ENCODE peak calls at places on chromosomes 16 and 17, in six cellular contexts. L is esophagus squamous epithelium; Y is A549; M is prostate gland; U is NCI-H345; I is activated CD4-positive, alpha-beta T cell treated with anti-CD3 and anti-CD28 coated beads, Interleukin-2, amount 50 U/mL, for 48 hours. S is an unnamed sample.

GRCh38 chr17:78798695-78799559 is 16.9 kb upstream of the CYTH1 start:
- DNase-seq in M (peak; percentile 32), I (no peak), L (no peak), Y (no peak), U (peak; percentile 31), S (peak; percentile 40)

GRCh38 chr16:56343661-56344517 is 81.5 kb downstream of the AMFR start:
- DNase-seq in U (no peak), M (no peak), Y (no peak), I (no peak), L (no peak), S (peak; percentile 10)

GRCh38 chr16:75415169-75415908 is 18.0 kb downstream of the CFDP1 start:
- DNase-seq in U (no peak), L (no peak), M (no peak), I (no peak), Y (no peak), S (no peak)

GRCh38 chr17:46915596-46915995 is 7.4 kb upstream of the GOSR2 start:
- DNase-seq in L (no peak), I (no peak), Y (no peak), M (no peak), U (no peak), S (no peak)

GRCh38 chr17:50440172-50440837 is 14.3 kb downstream of the ACSF2 start:
- DNase-seq in U (peak; percentile 36), L (no peak), Y (no peak), I (no peak), M (no peak), S (no peak)

GRCh38 chr17:6853764-6854442 is 22.4 kb upstream of the TEKT1 start:
- DNase-seq in L (no peak), U (no peak), M (no peak), Y (peak; percentile 46), I (peak; percentile 14), S (peak; percentile 3)

GRCh38 chr17:68766640-68767039 is 165.5 kb upstream of the FAM20A start:
- DNase-seq in M (no peak), U (no peak), Y (no peak), I (no peak), L (no peak), S (no peak)

GRCh38 chr17:58352843-58353719 is 1.1 kb upstream of the SUPT4H1 start:
- DNase-seq in L (no peak), I (peak; percentile 34), M (peak; percentile 44), U (no peak), Y (no peak), S (peak; percentile 63)

GRCh38 chr16:48970216-48970615 is 311.4 kb downstream of the CBLN1 start:
- DNase-seq in Y (no peak), M (no peak), L (no peak), U (no peak), I (no peak), S (no peak)

GRCh38 chr17:74822329-74823175 is 37.1 kb downstream of the GRIN2C start:
- DNase-seq in I (no peak), U (no peak), M (no peak), Y (no peak), L (no peak), S (no peak)

GRCh38 chr17:15321556-15322250 is 19.7 kb downstream of the TEKT3 start:
- DNase-seq in I (no peak), U (no peak), L (no peak), M (no peak), Y (no peak), S (peak; percentile 64)

GRCh38 chr16:30658731-30659506 is 688 bp downstream of the FBRS start:
- DNase-seq in L (peak; percentile 93), I (no peak), U (peak; percentile 96), M (peak; percentile 87), Y (peak; percentile 78), S (peak; percentile 97)

GRCh38 chr16:1839554-1839953 is 12.5 kb downstream of the FAHD1 start:
- DNase-seq in U (no peak), L (no peak), I (no peak), Y (no peak), M (no peak), S (peak; percentile 67)

GRCh38 chr17:57372156-57372555 is 115.8 kb downstream of the MSI2 start:
- DNase-seq in U (no peak), Y (peak; percentile 80), L (no peak), M (no peak), I (no peak), S (peak; percentile 57)

GRCh38 chr16:66908762-66909559 is 9.7 kb downstream of the CDH16 start:
- DNase-seq in L (no peak), M (no peak), U (no peak), I (no peak), Y (no peak), S (no peak)

GRCh38 chr17:65013613-65014391 is 42.7 kb downstream of the GNA13 start:
- DNase-seq in U (no peak), L (no peak), Y (no peak), I (no peak), M (no peak), S (peak; percentile 88)

GRCh38 chr16:71865173-71865863 is 18.7 kb downstream of the ZNF821 start:
- DNase-seq in U (no peak), M (no peak), I (no peak), L (no peak), Y (no peak), S (no peak)